ENCODE peak calls at places on chromosome 7, in seven cellular contexts. H is suprapubic skin, N is testis, I is Peyer's patch, T is HCT116, J is IMR-90, S is esophagus squamous epithelium. W is an unnamed sample. For H3K36me3, the result is how much of the 10 kb centered on the place peaks cover.

GRCh38 chr7:66047426-66047825 is 28.2 kb upstream of the ASL start:
- DNase-seq in H (no peak), N (no peak), I (no peak), T (peak), J (peak), S (no peak), W (no peak)

GRCh38 chr7:8714791-8715190 is 281.4 kb downstream of the NXPH1 start:
- DNase-seq in H (no peak), N (no peak), I (no peak), T (no peak), J (no peak), S (no peak), W (no peak)

GRCh38 chr7:122311280-122311679 is 6.7 kb upstream of the FEZF1 start:
- DNase-seq in H (no peak), N (no peak), I (no peak), T (no peak), J (no peak), S (no peak), W (no peak)

GRCh38 chr7:100532165-100533022 is 6.6 kb upstream of the AGFG2 start:
- DNase-seq in H (no peak), N (no peak), I (no peak), T (no peak), J (no peak), S (no peak), W (no peak)

GRCh38 chr7:123120286-123120685 is 79.5 kb downstream of the SLC13A1 start:
- DNase-seq in H (no peak), N (no peak), I (no peak), T (no peak), J (no peak), S (no peak), W (no peak)

GRCh38 chr7:144854839-144855424 is 19.1 kb upstream of the TPK1 start:
- DNase-seq in H (no peak), N (no peak), I (no peak), T (peak), J (no peak), S (no peak), W (no peak)

GRCh38 chr7:81285142-81285871 is 366.5 kb upstream of the SEMA3C start:
- DNase-seq in H (no peak), N (no peak), I (no peak), T (peak), J (peak), S (no peak), W (no peak)

GRCh38 chr7:33873981-33874750 is 31.2 kb upstream of the BMPER start:
- DNase-seq in H (no peak), N (no peak), I (no peak), T (no peak), J (peak), S (no peak), W (no peak)

GRCh38 chr7:47782022-47782421 is 166.2 kb downstream of the PKD1L1 start:
- DNase-seq in H (no peak), N (no peak), I (no peak), T (no peak), J (peak), S (no peak), W (no peak)

GRCh38 chr7:124856299-124856888 is 73.2 kb downstream of the POT1 start:
- DNase-seq in H (no peak), N (no peak), I (no peak), T (peak), J (peak), S (no peak), W (no peak)

GRCh38 chr7:38220452-38220851 is 42.4 kb downstream of the STARD3NL start:
- DNase-seq in H (no peak), N (no peak), I (no peak), T (no peak), J (no peak), S (no peak), W (no peak)

GRCh38 chr7:74023037-74023436 is 4.9 kb upstream of the ELN start:
- DNase-seq in H (peak), N (peak), I (no peak), T (no peak), J (peak), S (no peak), W (no peak)

GRCh38 chr7:135167360-135167759 is 3.1 kb downstream of the CYREN start:
- DNase-seq in H (no peak), N (no peak), I (no peak), T (no peak), J (no peak), S (no peak), W (no peak)

GRCh38 chr7:106070567-106071254 is 41.4 kb downstream of the SYPL1 start:
- DNase-seq in H (no peak), N (no peak), I (no peak), T (no peak), J (no peak), S (no peak), W (no peak)

GRCh38 chr7:128427289-128427891 is 17.6 kb upstream of the IMPDH1 start:
- DNase-seq in H (no peak), N (no peak), I (no peak), T (peak), J (peak), S (no peak), W (no peak)

GRCh38 chr7:65004575-65004974 is 1.9 kb downstream of the ERV3-1 start:
- DNase-seq in H (no peak), N (no peak), I (no peak), T (no peak), J (no peak), S (no peak), W (no peak)

DNA sequence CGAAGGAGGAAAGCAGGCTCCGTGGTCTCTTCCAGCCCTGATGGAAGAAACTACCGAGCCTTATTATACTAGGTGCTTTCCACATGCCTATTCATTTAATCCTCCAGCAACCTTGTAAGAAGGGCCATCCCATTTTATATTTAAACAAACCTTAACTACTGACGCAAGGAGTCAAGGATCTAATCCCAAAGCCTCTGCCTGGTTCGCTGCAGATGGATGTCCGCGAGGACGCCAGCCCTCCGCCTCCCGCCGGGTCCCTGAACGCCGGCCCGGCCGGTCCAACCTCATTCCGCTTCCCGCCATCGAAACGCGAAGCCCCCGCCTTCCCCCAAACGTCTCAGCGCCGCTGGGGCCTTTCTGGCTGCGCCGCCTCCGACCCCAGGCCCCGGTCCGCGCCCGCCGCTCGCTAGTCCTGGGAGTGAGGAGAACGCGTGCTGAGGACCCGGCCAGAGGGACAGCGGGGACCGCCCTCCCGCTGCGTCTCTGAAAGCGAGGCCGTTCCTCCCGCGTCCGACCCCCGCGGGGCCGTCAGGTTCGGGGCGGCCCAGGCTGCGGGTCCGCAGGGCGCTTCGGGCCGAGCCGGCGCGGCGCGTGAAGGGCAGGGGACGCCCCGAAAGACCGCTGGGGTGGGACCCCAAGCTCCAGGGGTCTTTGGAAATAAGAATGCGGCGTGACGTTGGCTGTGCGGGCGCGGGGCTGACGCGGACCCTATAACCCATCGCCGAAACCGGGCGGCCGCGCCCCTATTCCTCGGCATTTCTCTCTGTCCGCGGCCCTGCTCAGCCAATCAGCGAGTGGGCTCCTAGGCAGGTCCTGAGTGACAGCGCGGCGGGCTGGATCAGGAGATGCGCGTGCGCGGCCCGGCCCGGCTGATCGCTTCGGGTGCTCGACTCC is 448 bp upstream of the ATP6V0E2 start:
- DNase-seq in H (peak), N (peak), I (peak), T (peak), J (peak), S (peak), W (peak)
- H3K27ac ChIP-seq in H (peak), N (peak), I (peak), T (peak), J (peak), S (peak), W (peak)

DNA sequence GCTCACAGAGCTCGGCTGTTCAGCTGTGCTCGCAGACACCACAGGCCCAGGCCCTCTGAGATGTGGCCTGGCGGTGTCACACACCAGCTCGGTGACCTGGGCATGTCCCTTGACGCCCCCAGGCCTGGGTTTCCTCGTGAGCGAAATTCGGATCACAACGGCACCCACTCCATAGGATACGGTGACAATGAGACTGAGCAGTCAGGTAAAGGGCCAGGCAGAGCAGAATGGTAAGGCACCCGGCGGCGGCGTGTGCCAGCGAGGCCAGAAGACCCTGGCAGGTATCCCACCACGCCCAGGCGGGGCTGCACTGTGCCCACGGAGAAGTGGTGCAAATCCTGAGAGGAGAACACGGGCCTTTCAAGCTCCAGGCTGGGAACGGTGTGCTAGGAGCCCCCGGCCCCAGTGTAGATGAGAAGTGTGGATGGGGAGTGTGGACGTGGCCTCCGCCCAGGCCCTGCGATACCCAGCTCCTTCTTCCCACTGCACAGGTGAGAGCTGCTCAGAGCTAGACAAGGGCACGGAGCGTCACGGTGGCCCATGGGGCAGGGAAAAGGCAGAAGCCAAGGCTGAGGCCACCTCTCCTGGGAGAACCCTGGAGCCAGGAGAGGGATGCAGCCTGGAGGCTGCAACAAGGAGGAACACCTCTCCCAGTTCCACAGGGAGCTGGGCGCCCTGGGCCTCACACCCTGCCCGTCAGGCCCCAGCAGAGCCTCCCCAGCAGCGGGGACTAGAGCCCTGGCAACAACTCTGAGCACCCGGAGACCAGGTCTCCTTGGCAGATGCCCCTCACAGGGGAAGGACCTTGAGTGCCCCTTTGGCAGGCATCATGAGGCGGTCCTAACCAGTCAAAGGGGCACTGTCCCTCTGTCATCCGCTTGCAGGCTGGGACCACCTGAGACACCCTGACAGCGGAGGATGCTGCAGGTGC is 219.1 kb downstream of the MAD1L1 start:
- DNase-seq in H (peak), N (no peak), I (peak), T (no peak), J (no peak), S (no peak), W (no peak)
- H3K36me3 ChIP-seq in H (under half), N (under half), I (under half), T (under half), J (under half), S (under half), W (under half)

DNA sequence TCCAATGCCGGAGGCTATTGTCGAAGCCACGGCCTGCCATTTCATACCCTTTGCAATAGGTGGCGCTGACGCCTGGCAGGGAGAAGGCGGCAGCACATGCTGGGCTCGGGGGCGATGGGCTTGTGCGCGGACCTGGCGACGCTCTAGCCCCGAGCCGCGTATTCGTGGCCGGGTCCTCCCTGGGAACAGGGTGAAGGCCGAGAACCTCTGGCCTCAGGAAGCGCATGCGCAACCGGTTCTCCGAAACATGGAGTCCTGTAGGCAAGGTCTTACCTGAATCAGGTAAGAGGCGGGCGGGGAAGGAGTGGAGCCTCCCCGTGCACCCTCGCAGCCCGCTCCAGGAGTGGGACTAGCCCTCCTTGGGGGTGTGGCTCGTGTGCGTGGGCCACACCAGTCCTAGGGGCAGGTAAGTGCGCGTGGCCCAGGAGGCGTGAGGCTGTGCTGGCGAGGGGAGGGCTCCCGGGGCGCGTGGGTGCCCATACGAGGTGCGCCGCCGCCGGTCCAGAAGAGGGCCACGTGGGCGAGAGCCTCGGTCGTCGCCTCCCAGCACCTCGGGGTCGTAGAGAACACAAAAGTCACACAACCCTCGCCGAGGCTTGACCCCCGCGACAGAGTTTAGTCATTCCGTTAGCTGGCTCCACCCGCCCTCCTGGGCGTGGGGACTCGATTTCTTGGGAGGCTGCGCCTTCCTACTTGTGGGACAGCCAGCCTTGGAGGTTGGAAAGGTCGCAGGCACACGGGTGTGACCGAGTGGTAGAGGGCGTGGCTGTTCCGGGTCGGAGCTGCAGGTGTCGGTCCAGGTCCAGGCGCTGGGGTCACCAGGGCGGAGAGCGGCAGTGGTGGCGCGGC is 5.5 kb upstream of the MEST start:
- DNase-seq in H (no peak), N (peak), I (peak), T (peak), J (no peak), S (no peak), W (peak)
- TF ChIP-seq POLR2A in H (no peak), N (no peak), I (no peak), T (no peak), J (no peak), S (no peak), W (no peak)

GRCh38 chr7:72540923-72541322 is 128.8 kb upstream of the CALN1 start:
- DNase-seq in H (no peak), N (no peak), I (no peak), T (no peak), J (no peak), S (no peak), W (no peak)

GRCh38 chr7:72539702-72540101 is 127.6 kb upstream of the CALN1 start:
- DNase-seq in H (no peak), N (no peak), I (no peak), T (no peak), J (no peak), S (no peak), W (no peak)

GRCh38 chr7:72538147-72538546 is 126.0 kb upstream of the CALN1 start:
- DNase-seq in H (no peak), N (no peak), I (no peak), T (no peak), J (no peak), S (no peak), W (no peak)

GRCh38 chr7:72540106-72540611 is 128.0 kb upstream of the CALN1 start:
- DNase-seq in H (no peak), N (no peak), I (no peak), T (no peak), J (no peak), S (no peak), W (no peak)

DNA sequence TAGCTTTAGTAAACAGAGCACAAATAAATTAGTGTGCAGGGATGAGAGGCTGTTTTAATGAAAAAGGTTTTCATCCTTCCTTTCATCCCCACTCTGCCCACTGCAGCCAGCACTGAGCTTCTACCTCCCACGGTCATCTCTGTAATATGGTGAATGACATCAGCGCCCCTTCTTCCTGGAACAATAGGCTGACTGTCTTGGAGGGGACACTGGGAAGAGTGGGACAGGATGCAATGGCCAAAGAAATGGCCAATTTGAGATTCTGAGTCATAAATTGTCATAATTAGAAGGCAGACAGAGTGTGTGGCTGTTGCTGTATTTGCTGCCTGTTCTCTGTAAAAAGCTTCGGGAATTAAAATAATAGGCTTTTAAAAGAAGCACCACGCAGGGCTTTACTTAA is 126.7 kb upstream of the CALN1 start:
- DNase-seq in H (no peak), N (no peak), I (no peak), T (peak), J (no peak), S (no peak), W (no peak)
- H3K27ac ChIP-seq in H (no peak), N (no peak), I (no peak), T (no peak), J (no peak), S (no peak), W (no peak)

DNA sequence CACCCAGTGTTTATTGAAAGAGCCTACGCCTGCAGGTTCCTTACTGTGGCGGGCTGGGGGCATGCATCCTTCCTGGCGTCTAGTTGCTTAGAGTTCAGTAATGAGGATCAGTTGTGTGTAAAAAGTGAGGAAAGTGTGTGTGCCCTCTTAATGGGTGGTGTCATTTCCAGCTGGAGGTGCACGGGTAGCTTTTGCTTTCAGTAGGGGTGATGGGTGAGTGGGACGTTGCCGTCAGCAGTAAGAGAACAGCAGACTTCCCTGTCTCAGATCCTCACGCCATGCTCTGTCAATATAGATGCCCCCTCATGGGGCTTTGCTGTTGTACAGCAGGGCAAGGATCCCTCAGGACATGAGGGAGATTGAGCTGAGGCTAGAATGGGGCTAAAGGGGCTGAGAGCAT is 352.6 kb upstream of the GALNT17 start:
- DNase-seq in H (no peak), N (no peak), I (no peak), T (no peak), J (no peak), S (no peak), W (no peak)
- H3K36me3 ChIP-seq in H (half or more), N (under half), I (under half), T (under half), J (under half), S (under half), W (under half)